ENCODE peak calls at places on chromosomes 2 and 18, in ten cellular contexts. I is tibial artery, B is COR-L47, V is iris pigment epithelial cell, S is LoVo, W is ELR, T is iPS-NIHi11, P is HFF-Myc, E is Right ventricle myocardium inferior, A is putamen. J is an unnamed sample.

GRCh38 chr2:55888941-55889340 is 34.6 kb downstream of the EFEMP1 start:
- DNase-seq in I (peak), B (no peak), V (peak), S (no peak), W (peak), T (no peak), P (no peak), E (peak), A (peak), J (peak)

GRCh38 chr2:96874099-96874831 is 4.4 kb upstream of the SEMA4C start:
- DNase-seq in I (no peak), B (no peak), V (no peak), S (no peak), W (no peak), T (no peak), P (no peak), E (peak), A (no peak), J (no peak)

GRCh38 chr2:10558281-10559030 is 110.3 kb upstream of the ODC1 start:
- DNase-seq in I (no peak), B (no peak), V (no peak), S (no peak), W (no peak), T (no peak), P (no peak), E (no peak), A (no peak), J (no peak)

GRCh38 chr2:178819147-178819875 is 12.1 kb upstream of the TTN start:
- DNase-seq in I (no peak), B (no peak), V (peak), S (no peak), W (peak), T (no peak), P (no peak), E (no peak), A (no peak), J (no peak)

GRCh38 chr2:112151701-112152440 is 13.7 kb downstream of the FBLN7 start:
- DNase-seq in I (peak), B (no peak), V (no peak), S (no peak), W (no peak), T (no peak), P (no peak), E (no peak), A (no peak), J (no peak)

GRCh38 chr2:85400951-85401805 is 9.0 kb downstream of the CAPG start:
- DNase-seq in I (no peak), B (no peak), V (no peak), S (no peak), W (no peak), T (peak), P (no peak), E (no peak), A (no peak), J (no peak)

GRCh38 chr2:230224458-230224857 is 1.1 kb upstream of the SP140 start:
- DNase-seq in I (no peak), B (no peak), V (no peak), S (no peak), W (no peak), T (no peak), P (no peak), E (no peak), A (no peak), J (no peak)

GRCh38 chr2:65300772-65301711 is 73.4 kb downstream of the ACTR2 start:
- DNase-seq in I (peak), B (peak), V (peak), S (no peak), W (peak), T (peak), P (peak), E (no peak), A (peak), J (peak)

GRCh38 chr2:200765139-200765951 is 46.4 kb upstream of the BZW1 start:
- DNase-seq in I (no peak), B (no peak), V (peak), S (peak), W (peak), T (no peak), P (peak), E (no peak), A (no peak), J (peak)

GRCh38 chr2:182650704-182651103 is 65.4 kb upstream of the DNAJC10 start:
- DNase-seq in I (no peak), B (peak), V (peak), S (peak), W (peak), T (no peak), P (peak), E (no peak), A (peak), J (peak)

GRCh38 chr2:1527153-1527992 is 114.1 kb downstream of the TPO start:
- DNase-seq in I (no peak), B (no peak), V (no peak), S (no peak), W (no peak), T (no peak), P (no peak), E (no peak), A (no peak), J (no peak)

GRCh38 chr2:240703417-240704341 is 12.0 kb downstream of the AQP12A start:
- DNase-seq in I (no peak), B (no peak), V (no peak), S (no peak), W (no peak), T (no peak), P (no peak), E (peak), A (no peak), J (no peak)

GRCh38 chr2:125312342-125312741 is 1287.3 kb downstream of the CNTNAP5 start:
- DNase-seq in I (no peak), B (no peak), V (no peak), S (no peak), W (no peak), T (no peak), P (no peak), E (no peak), A (no peak), J (no peak)

GRCh38 chr18:58307441-58307840 is 263.4 kb downstream of the NEDD4L start:
- DNase-seq in I (no peak), B (no peak), V (no peak), S (no peak), W (no peak), T (no peak), P (no peak), E (no peak), A (no peak), J (no peak)